ENCODE peak calls at places on chromosome 11, in four cellular contexts. U is transverse colon, J is sigmoid colon, A is K562. X is an unnamed sample.

GRCh38 chr11:14972581-14973490 is 685 bp upstream of the CALCA start:
- DNase-seq in U (no peak), J (no peak), A (no peak), X (no peak)

GRCh38 chr11:134819026-134819425 is 407.0 kb upstream of the B3GAT1 start:
- DNase-seq in U (no peak), J (no peak), A (peak), X (no peak)

GRCh38 chr11:43555811-43556210 is 124.7 kb upstream of the HSD17B12 start:
- DNase-seq in U (no peak), J (no peak), A (no peak), X (no peak)

GRCh38 chr11:28767574-28767973 is 659.4 kb downstream of the METTL15 start:
- DNase-seq in U (no peak), J (no peak), A (no peak), X (no peak)

GRCh38 chr11:100619484-100619883 is 67.6 kb upstream of the ARHGAP42 start:
- DNase-seq in U (no peak), J (no peak), A (no peak), X (no peak)

GRCh38 chr11:45146072-45147016 is at the start of gene PRDM11:
- DNase-seq in U (peak), J (peak), A (peak), X (no peak)

GRCh38 chr11:3166268-3167142 is 1.4 kb upstream of the OSBPL5 start:
- DNase-seq in U (peak), J (no peak), A (peak), X (peak)

GRCh38 chr11:43556892-43557291 is 123.6 kb upstream of the HSD17B12 start:
- DNase-seq in U (no peak), J (no peak), A (no peak), X (no peak)

GRCh38 chr11:130849215-130849568 is 67.1 kb downstream of the SNX19 start:
- DNase-seq in U (no peak), J (no peak), A (no peak), X (no peak)

GRCh38 chr11:96056581-96056980 is 132.7 kb upstream of the MTMR2 start:
- DNase-seq in U (no peak), J (no peak), A (no peak), X (no peak)

GRCh38 chr11:36376315-36376887 is 80.3 kb downstream of the PRR5L start:
- DNase-seq in U (peak), J (peak), A (no peak), X (no peak)

GRCh38 chr11:132073787-132074186 is 703.4 kb downstream of the NTM start:
- DNase-seq in U (no peak), J (no peak), A (no peak), X (no peak)

GRCh38 chr11:93221539-93221938 is 23.7 kb upstream of the SLC36A4 start:
- DNase-seq in U (peak), J (no peak), A (no peak), X (no peak)

GRCh38 chr11:71188073-71188472 is 64.3 kb downstream of the SHANK2 start:
- DNase-seq in U (no peak), J (peak), A (no peak), X (no peak)

GRCh38 chr11:72831521-72832300 is 17.5 kb downstream of the ATG16L2 start:
- DNase-seq in U (peak), J (peak), A (peak), X (peak)

GRCh38 chr11:11956006-11956405 is 52.4 kb downstream of the DKK3 start:
- DNase-seq in U (no peak), J (no peak), A (no peak), X (no peak)

GRCh38 chr11:17609536-17610401 is 62.7 kb downstream of the OTOG start:
- DNase-seq in U (no peak), J (no peak), A (no peak), X (no peak)

GRCh38 chr11:21552910-21553309 is 640.0 kb upstream of the ANO5 start:
- DNase-seq in U (no peak), J (no peak), A (no peak), X (no peak)

GRCh38 chr11:46238967-46239800 is 38.3 kb upstream of the CREB3L1 start:
- DNase-seq in U (peak), J (peak), A (peak), X (peak)

GRCh38 chr11:61334434-61335354 is 1.7 kb downstream of the TKFC start:
- DNase-seq in U (no peak), J (peak), A (peak), X (no peak)

GRCh38 chr11:70597751-70598377 is 199.5 kb downstream of the CTTN start:
- DNase-seq in U (no peak), J (no peak), A (no peak), X (no peak)

GRCh38 chr11:19929655-19930054 is 217.0 kb downstream of the NAV2 start:
- DNase-seq in U (no peak), J (no peak), A (no peak), X (no peak)

GRCh38 chr11:16769386-16769785 is 30.9 kb downstream of the C11orf58 start:
- DNase-seq in U (no peak), J (no peak), A (no peak), X (no peak)

GRCh38 chr11:103699656-103700055 is 336.8 kb upstream of the DDI1 start:
- DNase-seq in U (no peak), J (no peak), A (no peak), X (no peak)

GRCh38 chr11:121864660-121865059 is 251.4 kb downstream of the BLID start:
- DNase-seq in U (no peak), J (no peak), A (no peak), X (no peak)

GRCh38 chr11:121931121-121931520 is 184.9 kb downstream of the BLID start:
- DNase-seq in U (no peak), J (no peak), A (no peak), X (no peak)

GRCh38 chr11:61124574-61125309 is 22.5 kb downstream of the CD5 start:
- DNase-seq in U (no peak), J (no peak), A (no peak), X (no peak)

GRCh38 chr11:76523147-76523546 is 78.3 kb downstream of the EMSY start:
- DNase-seq in U (no peak), J (no peak), A (no peak), X (no peak)

GRCh38 chr11:68890490-68891231 is 13.0 kb downstream of the MRPL21 start:
- DNase-seq in U (peak), J (peak), A (no peak), X (peak)

GRCh38 chr11:128447233-128447632 is 140.1 kb downstream of the ETS1 start:
- DNase-seq in U (no peak), J (no peak), A (no peak), X (no peak)

GRCh38 chr11:128448981-128449713 is 138.2 kb downstream of the ETS1 start:
- DNase-seq in U (no peak), J (no peak), A (no peak), X (no peak)

GRCh38 chr11:128451651-128452470 is 135.5 kb downstream of the ETS1 start:
- DNase-seq in U (peak), J (peak), A (no peak), X (peak)

GRCh38 chr11:128450882-128451647 is 136.3 kb downstream of the ETS1 start:
- DNase-seq in U (no peak), J (no peak), A (no peak), X (no peak)

DNA sequence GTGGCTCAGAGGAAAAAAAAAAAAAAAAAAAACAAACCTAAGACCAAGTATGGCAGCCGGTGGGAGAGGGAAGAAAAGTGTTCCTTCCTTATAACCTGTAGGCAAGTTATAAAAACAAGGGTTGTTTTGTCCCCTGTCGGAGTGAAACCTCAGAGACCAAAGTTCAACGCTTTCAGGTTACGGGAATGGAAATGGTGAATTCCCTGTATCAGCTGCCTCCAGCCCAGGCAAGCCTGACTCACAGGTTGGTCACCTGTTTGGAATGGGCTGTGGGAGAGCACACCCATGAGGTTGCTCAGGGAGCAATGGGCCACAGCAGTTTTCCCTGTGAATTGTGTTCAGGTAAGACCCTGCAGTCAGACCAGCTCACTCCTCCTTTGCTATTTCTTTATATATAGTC is 138.9 kb downstream of the ETS1 start:
- DNase-seq in U (peak), J (no peak), A (no peak), X (no peak)
- TF ChIP-seq EP300 in U (no peak), J (no peak), A (no peak), X (no peak)

GRCh38 chr11:47553417-47553746 is 450 bp upstream of the CELF1 start:
- DNase-seq in U (no peak), J (no peak), A (no peak), X (peak)

GRCh38 chr11:47550288-47551052 is 2.5 kb downstream of the CELF1 start:
- DNase-seq in U (no peak), J (no peak), A (no peak), X (no peak)

GRCh38 chr11:47551086-47551485 is 1.8 kb downstream of the CELF1 start:
- DNase-seq in U (no peak), J (no peak), A (peak), X (no peak)

GRCh38 chr11:47552086-47552580 is 799 bp downstream of the CELF1 start:
- DNase-seq in U (no peak), J (peak), A (peak), X (no peak)

GRCh38 chr11:47552581-47553416 is at the start of gene CELF1:
- DNase-seq in U (peak), J (peak), A (peak), X (peak)
- TF ChIP-seq EP300 in U (no peak), J (no peak), A (no peak), X (no peak)

GRCh38 chr11:65354265-65355012 is at the start of gene TIGD3:
- DNase-seq in U (peak), J (peak), A (peak), X (peak)
- TF ChIP-seq EP300 in U (no peak), J (no peak), A (no peak), X (no peak)

DNA sequence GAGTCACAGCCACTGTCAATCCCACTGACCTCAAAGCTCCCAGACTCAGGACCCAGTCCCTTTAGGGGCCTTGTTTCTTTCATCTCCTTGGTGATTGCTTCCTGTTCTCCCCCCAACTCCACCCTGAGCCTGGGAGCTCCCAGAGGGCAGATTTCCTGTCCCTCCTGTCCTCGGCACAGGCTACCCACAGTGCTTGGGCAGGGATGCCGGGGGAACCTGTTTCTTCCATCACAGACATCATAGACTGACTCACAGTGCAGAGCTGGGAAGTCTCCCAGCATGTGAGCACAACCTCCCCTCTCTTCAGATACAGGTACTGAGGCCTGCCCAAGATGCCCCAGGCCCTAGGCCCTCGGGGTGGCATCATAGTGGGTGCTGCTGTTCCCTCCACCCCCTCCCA is 16.6 kb downstream of the TRIM29 start:
- DNase-seq in U (no peak), J (no peak), A (no peak), X (no peak)
- TF ChIP-seq EP300 in U (no peak), J (no peak), A (no peak), X (no peak)

DNA sequence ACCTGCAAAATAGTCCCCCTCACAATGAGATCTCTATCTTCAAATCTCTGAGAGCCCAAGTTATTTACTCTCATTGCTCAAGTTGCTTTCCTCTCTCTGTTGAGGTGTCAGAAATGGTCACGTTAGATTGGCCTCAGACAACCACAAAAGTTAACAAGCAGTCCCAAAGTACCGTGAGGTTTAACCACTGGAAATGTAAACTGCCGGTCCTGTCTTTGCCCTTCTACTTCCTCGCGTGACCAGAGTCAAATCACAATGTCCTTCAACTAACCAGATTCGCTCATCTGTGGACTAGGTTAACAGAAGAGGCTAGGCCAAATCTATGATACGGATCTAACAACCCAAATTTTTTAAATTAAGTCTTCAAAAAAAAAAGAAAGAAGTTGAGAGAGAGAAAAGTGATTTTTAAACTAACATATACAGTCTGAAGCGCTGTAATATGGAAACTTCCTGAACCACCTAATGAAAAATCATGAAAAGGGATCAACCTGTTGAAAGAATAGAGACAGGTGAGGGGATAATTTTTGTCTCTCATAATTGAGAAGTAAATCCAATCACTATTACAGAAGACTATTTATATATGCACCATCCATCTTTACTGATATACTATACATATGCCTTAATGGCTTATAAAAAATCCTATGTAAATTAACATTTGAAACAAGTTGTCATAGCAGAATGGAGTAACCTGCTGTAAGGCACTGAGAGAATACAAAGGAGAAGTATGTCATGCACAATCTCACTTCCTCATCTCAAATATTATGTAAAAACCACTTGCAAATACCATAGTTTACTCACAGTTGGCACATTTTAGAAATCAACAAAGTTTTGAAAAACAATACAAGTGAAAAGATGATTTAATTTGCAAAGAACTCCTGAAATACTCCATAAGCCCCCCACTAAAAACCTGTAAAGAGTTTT is 3.3 kb upstream of the JAML start:
- DNase-seq in U (no peak), J (no peak), A (no peak), X (no peak)
- TF ChIP-seq EP300 in U (no peak), J (no peak), A (no peak), X (no peak)

GRCh38 chr11:129143335-129143734 is 48.8 kb downstream of the ARHGAP32 start:
- DNase-seq in U (peak), J (peak), A (no peak), X (peak)
- TF ChIP-seq EP300 in U (no peak), J (no peak), A (no peak), X (peak)